ENCODE peak calls at places on chromosome 4, in eight cellular contexts. One of them, this sample, is unnamed.

GRCh38 chr4:45946699-45947098 is 177.2 kb downstream of the GABRG1 start:
- DNase-seq in AG04449: no peak
- DNase-seq in heart right ventricle: no peak
- DNase-seq in Panc1: no peak
- DNase-seq in cardiac fibroblast: no peak
- DNase-seq in fibroblast of the aortic adventitia: no peak
- DNase-seq in PC-9: no peak
- DNase-seq in cardiac muscle cell: no peak
- DNase-seq in this sample: peak

GRCh38 chr4:91267543-91267942 is 1036.2 kb upstream of the GRID2 start:
- DNase-seq in cardiac fibroblast: no peak
- DNase-seq in fibroblast of the aortic adventitia: no peak
- DNase-seq in cardiac muscle cell: no peak
- DNase-seq in Panc1: no peak
- DNase-seq in heart right ventricle: no peak
- DNase-seq in AG04449: no peak
- DNase-seq in PC-9: no peak
- DNase-seq in this sample: no peak

GRCh38 chr4:168440442-168441264 is 39.6 kb downstream of the DDX60L start:
- DNase-seq in PC-9: no peak
- DNase-seq in AG04449: no peak
- DNase-seq in cardiac muscle cell: no peak
- DNase-seq in fibroblast of the aortic adventitia: peak
- DNase-seq in Panc1: no peak
- DNase-seq in heart right ventricle: no peak
- DNase-seq in cardiac fibroblast: peak
- DNase-seq in this sample: no peak

GRCh38 chr4:68267433-68267944 is 22.0 kb upstream of the TMPRSS11B start:
- DNase-seq in cardiac muscle cell: no peak
- DNase-seq in cardiac fibroblast: peak
- DNase-seq in PC-9: no peak
- DNase-seq in Panc1: no peak
- DNase-seq in AG04449: no peak
- DNase-seq in fibroblast of the aortic adventitia: peak
- DNase-seq in heart right ventricle: no peak
- DNase-seq in this sample: no peak

GRCh38 chr4:4387531-4388311 is 819 bp downstream of the NSG1 start:
- DNase-seq in fibroblast of the aortic adventitia: no peak
- DNase-seq in AG04449: no peak
- DNase-seq in cardiac muscle cell: no peak
- DNase-seq in PC-9: no peak
- DNase-seq in cardiac fibroblast: no peak
- DNase-seq in Panc1: no peak
- DNase-seq in heart right ventricle: no peak
- DNase-seq in this sample: no peak

GRCh38 chr4:91681544-91681943 is 622.2 kb upstream of the GRID2 start:
- DNase-seq in cardiac muscle cell: no peak
- DNase-seq in AG04449: no peak
- DNase-seq in PC-9: no peak
- DNase-seq in cardiac fibroblast: no peak
- DNase-seq in heart right ventricle: no peak
- DNase-seq in Panc1: no peak
- DNase-seq in fibroblast of the aortic adventitia: no peak
- DNase-seq in this sample: no peak

GRCh38 chr4:184762100-184762499 is 28.2 kb upstream of the CENPU start:
- DNase-seq in heart right ventricle: no peak
- DNase-seq in AG04449: no peak
- DNase-seq in cardiac muscle cell: no peak
- DNase-seq in fibroblast of the aortic adventitia: no peak
- DNase-seq in PC-9: no peak
- DNase-seq in cardiac fibroblast: no peak
- DNase-seq in Panc1: no peak
- DNase-seq in this sample: no peak

GRCh38 chr4:142435599-142436235 is 410.4 kb downstream of the INPP4B start:
- DNase-seq in AG04449: no peak
- DNase-seq in heart right ventricle: no peak
- DNase-seq in cardiac muscle cell: peak
- DNase-seq in cardiac fibroblast: no peak
- DNase-seq in Panc1: no peak
- DNase-seq in PC-9: no peak
- DNase-seq in fibroblast of the aortic adventitia: no peak
- DNase-seq in this sample: no peak

GRCh38 chr4:99965674-99966350 is 15.7 kb upstream of the H2AZ1 start:
- DNase-seq in fibroblast of the aortic adventitia: no peak
- DNase-seq in cardiac muscle cell: no peak
- DNase-seq in cardiac fibroblast: peak
- DNase-seq in Panc1: no peak
- DNase-seq in heart right ventricle: no peak
- DNase-seq in PC-9: no peak
- DNase-seq in AG04449: no peak
- DNase-seq in this sample: no peak

GRCh38 chr4:181147421-181147951 is 1095.7 kb upstream of the TENM3 start:
- DNase-seq in Panc1: no peak
- DNase-seq in AG04449: no peak
- DNase-seq in heart right ventricle: no peak
- DNase-seq in fibroblast of the aortic adventitia: no peak
- DNase-seq in cardiac muscle cell: no peak
- DNase-seq in cardiac fibroblast: no peak
- DNase-seq in PC-9: no peak
- DNase-seq in this sample: no peak

GRCh38 chr4:3234171-3235029 is 14.6 kb upstream of the MSANTD1 start:
- DNase-seq in AG04449: no peak
- DNase-seq in Panc1: no peak
- DNase-seq in PC-9: no peak
- DNase-seq in cardiac fibroblast: no peak
- DNase-seq in heart right ventricle: no peak
- DNase-seq in fibroblast of the aortic adventitia: no peak
- DNase-seq in cardiac muscle cell: no peak
- DNase-seq in this sample: no peak

GRCh38 chr4:3232001-3232400 is 17.0 kb upstream of the MSANTD1 start:
- DNase-seq in PC-9: no peak
- DNase-seq in heart right ventricle: no peak
- DNase-seq in fibroblast of the aortic adventitia: no peak
- DNase-seq in cardiac fibroblast: no peak
- DNase-seq in cardiac muscle cell: no peak
- DNase-seq in Panc1: no peak
- DNase-seq in AG04449: no peak
- DNase-seq in this sample: no peak

GRCh38 chr4:3232871-3233271 is 16.1 kb upstream of the MSANTD1 start:
- DNase-seq in PC-9: no peak
- DNase-seq in cardiac muscle cell: no peak
- DNase-seq in cardiac fibroblast: no peak
- DNase-seq in heart right ventricle: no peak
- DNase-seq in AG04449: no peak
- DNase-seq in Panc1: no peak
- DNase-seq in fibroblast of the aortic adventitia: no peak
- DNase-seq in this sample: no peak

GRCh38 chr4:3235030-3235345 is 14.0 kb upstream of the MSANTD1 start:
- DNase-seq in cardiac fibroblast: no peak
- DNase-seq in AG04449: no peak
- DNase-seq in cardiac muscle cell: no peak
- DNase-seq in fibroblast of the aortic adventitia: no peak
- DNase-seq in Panc1: no peak
- DNase-seq in PC-9: no peak
- DNase-seq in heart right ventricle: no peak
- DNase-seq in this sample: no peak

GRCh38 chr4:3233391-3234071 is 15.4 kb upstream of the MSANTD1 start:
- DNase-seq in heart right ventricle: no peak
- DNase-seq in AG04449: no peak
- DNase-seq in cardiac muscle cell: no peak
- DNase-seq in Panc1: no peak
- DNase-seq in fibroblast of the aortic adventitia: peak
- DNase-seq in PC-9: no peak
- DNase-seq in cardiac fibroblast: peak
- DNase-seq in this sample: no peak
- TF ChIP-seq CTCF in heart right ventricle: no peak
- TF ChIP-seq CTCF in AG04449: peak
- TF ChIP-seq CTCF in cardiac muscle cell: no peak
- TF ChIP-seq CTCF in Panc1: no peak
- TF ChIP-seq CTCF in fibroblast of the aortic adventitia: no peak
- TF ChIP-seq CTCF in PC-9: no peak
- TF ChIP-seq CTCF in cardiac fibroblast: no peak
- TF ChIP-seq CTCF in this sample: no peak

DNA sequence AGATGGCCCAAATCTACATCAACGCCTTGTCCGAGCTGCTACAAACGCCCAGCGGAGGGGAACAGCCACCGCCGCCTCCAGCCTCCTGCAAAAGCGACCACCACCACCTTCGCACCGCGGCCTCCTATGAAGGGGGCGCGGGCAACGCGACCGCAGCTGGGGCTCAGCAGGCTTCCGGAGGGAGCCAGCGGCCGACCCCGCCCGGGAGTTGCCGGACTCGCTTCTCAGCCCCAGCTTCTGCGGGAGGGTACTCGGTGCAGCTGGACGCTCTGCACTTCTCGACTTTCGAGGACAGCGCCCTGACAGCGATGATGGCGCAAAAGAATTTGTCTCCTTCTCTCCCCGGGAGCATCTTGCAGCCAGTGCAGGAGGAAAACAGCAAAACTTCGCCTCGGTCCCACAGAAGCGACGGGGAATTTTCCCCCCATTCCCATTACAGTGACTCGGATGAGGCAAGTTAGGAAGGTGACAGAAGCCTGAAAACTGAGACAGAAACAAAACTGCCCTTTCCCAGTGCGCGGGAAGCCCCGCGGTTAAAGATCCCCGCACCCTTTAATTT is 1.1 kb downstream of the ATOH1 start:
- DNase-seq in cardiac fibroblast: no peak
- DNase-seq in AG04449: no peak
- DNase-seq in Panc1: no peak
- DNase-seq in cardiac muscle cell: peak
- DNase-seq in fibroblast of the aortic adventitia: no peak
- DNase-seq in PC-9: no peak
- DNase-seq in heart right ventricle: no peak
- DNase-seq in this sample: no peak
- H3K4me3 ChIP-seq in cardiac fibroblast: no peak
- H3K4me3 ChIP-seq in AG04449: no peak
- H3K4me3 ChIP-seq in Panc1: no peak
- H3K4me3 ChIP-seq in cardiac muscle cell: peak
- H3K4me3 ChIP-seq in fibroblast of the aortic adventitia: no peak
- H3K4me3 ChIP-seq in PC-9: no peak
- H3K4me3 ChIP-seq in heart right ventricle: no peak
- H3K4me3 ChIP-seq in this sample: no peak

GRCh38 chr4:164931551-164932324 is 45.7 kb downstream of the TRIM61 start:
- DNase-seq in AG04449: no peak
- DNase-seq in cardiac fibroblast: no peak
- DNase-seq in cardiac muscle cell: no peak
- DNase-seq in heart right ventricle: no peak
- DNase-seq in PC-9: no peak
- DNase-seq in fibroblast of the aortic adventitia: no peak
- DNase-seq in Panc1: no peak
- DNase-seq in this sample: no peak

GRCh38 chr4:164933244-164933643 is 44.2 kb downstream of the TRIM61 start:
- DNase-seq in cardiac muscle cell: no peak
- DNase-seq in PC-9: no peak
- DNase-seq in fibroblast of the aortic adventitia: no peak
- DNase-seq in AG04449: no peak
- DNase-seq in heart right ventricle: no peak
- DNase-seq in cardiac fibroblast: no peak
- DNase-seq in Panc1: no peak
- DNase-seq in this sample: no peak

GRCh38 chr4:164930647-164931046 is 46.8 kb downstream of the TRIM61 start:
- DNase-seq in heart right ventricle: no peak
- DNase-seq in cardiac fibroblast: no peak
- DNase-seq in PC-9: no peak
- DNase-seq in AG04449: no peak
- DNase-seq in fibroblast of the aortic adventitia: no peak
- DNase-seq in Panc1: no peak
- DNase-seq in cardiac muscle cell: no peak
- DNase-seq in this sample: no peak

GRCh38 chr4:164937576-164938270 is 39.7 kb downstream of the TRIM61 start:
- DNase-seq in AG04449: no peak
- DNase-seq in fibroblast of the aortic adventitia: peak
- DNase-seq in heart right ventricle: no peak
- DNase-seq in cardiac muscle cell: peak
- DNase-seq in cardiac fibroblast: peak
- DNase-seq in PC-9: no peak
- DNase-seq in Panc1: no peak
- DNase-seq in this sample: peak

GRCh38 chr4:164935363-164935762 is 42.1 kb downstream of the TRIM61 start:
- DNase-seq in AG04449: no peak
- DNase-seq in cardiac fibroblast: no peak
- DNase-seq in heart right ventricle: no peak
- DNase-seq in fibroblast of the aortic adventitia: no peak
- DNase-seq in cardiac muscle cell: no peak
- DNase-seq in PC-9: no peak
- DNase-seq in Panc1: no peak
- DNase-seq in this sample: no peak
- TF ChIP-seq CTCF in AG04449: no peak
- TF ChIP-seq CTCF in cardiac fibroblast: no peak
- TF ChIP-seq CTCF in heart right ventricle: no peak
- TF ChIP-seq CTCF in fibroblast of the aortic adventitia: no peak
- TF ChIP-seq CTCF in cardiac muscle cell: no peak
- TF ChIP-seq CTCF in PC-9: no peak
- TF ChIP-seq CTCF in Panc1: peak
- TF ChIP-seq CTCF in this sample: peak

GRCh38 chr4:98658287-98659105 is at the start of gene TSPAN5:
- DNase-seq in PC-9: peak
- DNase-seq in cardiac muscle cell: peak
- DNase-seq in fibroblast of the aortic adventitia: peak
- DNase-seq in cardiac fibroblast: peak
- DNase-seq in AG04449: no peak
- DNase-seq in heart right ventricle: peak
- DNase-seq in Panc1: no peak
- DNase-seq in this sample: no peak

GRCh38 chr4:98657531-98658286 is 702 bp downstream of the TSPAN5 start:
- DNase-seq in cardiac muscle cell: peak
- DNase-seq in PC-9: peak
- DNase-seq in heart right ventricle: no peak
- DNase-seq in fibroblast of the aortic adventitia: peak
- DNase-seq in Panc1: no peak
- DNase-seq in AG04449: no peak
- DNase-seq in cardiac fibroblast: peak
- DNase-seq in this sample: no peak

GRCh38 chr4:98659106-98659592 is 738 bp upstream of the TSPAN5 start:
- DNase-seq in cardiac muscle cell: peak
- DNase-seq in Panc1: no peak
- DNase-seq in heart right ventricle: no peak
- DNase-seq in AG04449: no peak
- DNase-seq in fibroblast of the aortic adventitia: peak
- DNase-seq in PC-9: no peak
- DNase-seq in cardiac fibroblast: peak
- DNase-seq in this sample: no peak

GRCh38 chr4:98653890-98654867 is 4.2 kb downstream of the TSPAN5 start:
- DNase-seq in fibroblast of the aortic adventitia: peak
- DNase-seq in Panc1: no peak
- DNase-seq in cardiac fibroblast: peak
- DNase-seq in AG04449: peak
- DNase-seq in PC-9: no peak
- DNase-seq in heart right ventricle: no peak
- DNase-seq in cardiac muscle cell: no peak
- DNase-seq in this sample: no peak

DNA sequence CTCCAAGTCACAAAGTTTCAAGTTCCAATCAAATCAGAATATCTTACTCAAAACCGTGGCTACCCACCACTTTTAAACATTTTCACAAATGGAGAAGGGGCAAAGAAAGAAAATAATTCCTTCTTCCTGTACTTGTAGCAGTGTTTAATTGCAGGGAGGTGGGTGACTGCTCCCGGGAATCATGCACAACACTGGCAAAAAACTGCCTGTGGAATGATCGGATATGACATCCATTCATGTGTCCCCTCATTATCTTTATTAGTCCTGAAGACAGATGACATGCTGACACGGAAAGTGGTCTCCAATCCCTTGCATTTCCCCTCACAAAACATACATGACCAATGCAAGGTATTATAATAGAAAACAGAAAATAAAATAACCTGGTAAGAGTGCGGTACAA is 2.0 kb downstream of the TSPAN5 start:
- DNase-seq in Panc1: no peak
- DNase-seq in cardiac muscle cell: no peak
- DNase-seq in PC-9: no peak
- DNase-seq in heart right ventricle: no peak
- DNase-seq in cardiac fibroblast: no peak
- DNase-seq in fibroblast of the aortic adventitia: no peak
- DNase-seq in AG04449: no peak
- DNase-seq in this sample: no peak
- H3K4me3 ChIP-seq in Panc1: peak
- H3K4me3 ChIP-seq in cardiac muscle cell: peak
- H3K4me3 ChIP-seq in PC-9: peak
- H3K4me3 ChIP-seq in heart right ventricle: no peak
- H3K4me3 ChIP-seq in cardiac fibroblast: peak
- H3K4me3 ChIP-seq in fibroblast of the aortic adventitia: peak
- H3K4me3 ChIP-seq in AG04449: peak
- H3K4me3 ChIP-seq in this sample: no peak